ENCODE peak calls at places on chromosomes 16 and 17, in six cellular contexts. One of them, this sample, is unnamed.
A peak's percentile ranks its signal among the peaks of the same experiment; 100 is the strongest.

GRCh38 chr17:45428050-45428953 is 4.4 kb downstream of the ARHGAP27 start:
- DNase-seq in Caco-2: peak; percentile 70
- DNase-seq in aorta: peak; percentile 91
- DNase-seq in upper lobe of right lung: peak; percentile 88
- DNase-seq in heart right ventricle: peak; percentile 76
- DNase-seq in IMR-90: peak; percentile 42
- DNase-seq in this sample: peak; percentile 85

GRCh38 chr16:7218936-7219335 is 113.7 kb upstream of the RBFOX1 start:
- DNase-seq in Caco-2: no peak
- DNase-seq in aorta: no peak
- DNase-seq in upper lobe of right lung: no peak
- DNase-seq in heart right ventricle: no peak
- DNase-seq in IMR-90: no peak
- DNase-seq in this sample: no peak

GRCh38 chr16:1117926-1118325 is 21.9 kb upstream of the C1QTNF8 start:
- DNase-seq in Caco-2: no peak
- DNase-seq in aorta: no peak
- DNase-seq in upper lobe of right lung: no peak
- DNase-seq in heart right ventricle: no peak
- DNase-seq in IMR-90: no peak
- DNase-seq in this sample: no peak

GRCh38 chr16:65754799-65755691 is 611.4 kb upstream of the CDH5 start:
- DNase-seq in Caco-2: no peak
- DNase-seq in aorta: no peak
- DNase-seq in upper lobe of right lung: no peak
- DNase-seq in heart right ventricle: no peak
- DNase-seq in IMR-90: peak; percentile 75
- DNase-seq in this sample: no peak

GRCh38 chr17:46770439-46770817 is 48.1 kb downstream of the WNT3 start:
- DNase-seq in Caco-2: no peak
- DNase-seq in aorta: peak; percentile 66
- DNase-seq in upper lobe of right lung: no peak
- DNase-seq in heart right ventricle: no peak
- DNase-seq in IMR-90: no peak
- DNase-seq in this sample: no peak

GRCh38 chr17:62656446-62656845 is 29.0 kb downstream of the MRC2 start:
- DNase-seq in Caco-2: no peak
- DNase-seq in aorta: peak; percentile 10
- DNase-seq in upper lobe of right lung: peak; percentile 40
- DNase-seq in heart right ventricle: no peak
- DNase-seq in IMR-90: no peak
- DNase-seq in this sample: no peak

GRCh38 chr16:57305159-57305811 is 20.8 kb upstream of the PLLP start:
- DNase-seq in Caco-2: peak; percentile 29
- DNase-seq in aorta: peak; percentile 90
- DNase-seq in upper lobe of right lung: peak; percentile 40
- DNase-seq in heart right ventricle: no peak
- DNase-seq in IMR-90: no peak
- DNase-seq in this sample: no peak

GRCh38 chr16:54027126-54027922 is 259.3 kb downstream of the IRX3 start:
- DNase-seq in Caco-2: no peak
- DNase-seq in aorta: no peak
- DNase-seq in upper lobe of right lung: no peak
- DNase-seq in heart right ventricle: no peak
- DNase-seq in IMR-90: peak; percentile 83
- DNase-seq in this sample: no peak

GRCh38 chr16:28053461-28053860 is 10.1 kb downstream of the GSG1L start:
- DNase-seq in Caco-2: no peak
- DNase-seq in aorta: no peak
- DNase-seq in upper lobe of right lung: no peak
- DNase-seq in heart right ventricle: no peak
- DNase-seq in IMR-90: no peak
- DNase-seq in this sample: no peak

GRCh38 chr17:77155125-77155524 is 14.4 kb downstream of the SEC14L1 start:
- DNase-seq in Caco-2: no peak
- DNase-seq in aorta: no peak
- DNase-seq in upper lobe of right lung: no peak
- DNase-seq in heart right ventricle: no peak
- DNase-seq in IMR-90: no peak
- DNase-seq in this sample: no peak

GRCh38 chr17:57946798-57947358 is 8.3 kb downstream of the CUEDC1 start:
- DNase-seq in Caco-2: peak; percentile 57
- DNase-seq in aorta: no peak
- DNase-seq in upper lobe of right lung: peak; percentile 77
- DNase-seq in heart right ventricle: peak; percentile 32
- DNase-seq in IMR-90: peak; percentile 78
- DNase-seq in this sample: peak; percentile 43

GRCh38 chr17:79262624-79263023 is 188.0 kb downstream of the ENGASE start:
- DNase-seq in Caco-2: no peak
- DNase-seq in aorta: no peak
- DNase-seq in upper lobe of right lung: no peak
- DNase-seq in heart right ventricle: no peak
- DNase-seq in IMR-90: no peak
- DNase-seq in this sample: no peak

GRCh38 chr17:33220031-33220430 is 73.1 kb downstream of the ASIC2 start:
- DNase-seq in Caco-2: no peak
- DNase-seq in aorta: no peak
- DNase-seq in upper lobe of right lung: no peak
- DNase-seq in heart right ventricle: no peak
- DNase-seq in IMR-90: no peak
- DNase-seq in this sample: no peak

GRCh38 chr16:27281285-27281684 is 12.7 kb upstream of the NSMCE1 start:
- DNase-seq in Caco-2: no peak
- DNase-seq in aorta: no peak
- DNase-seq in upper lobe of right lung: no peak
- DNase-seq in heart right ventricle: no peak
- DNase-seq in IMR-90: no peak
- DNase-seq in this sample: no peak

GRCh38 chr17:31582151-31582907 is 190.9 kb downstream of the RAB11FIP4 start:
- DNase-seq in Caco-2: no peak
- DNase-seq in aorta: peak; percentile 88
- DNase-seq in upper lobe of right lung: peak; percentile 76
- DNase-seq in heart right ventricle: peak; percentile 71
- DNase-seq in IMR-90: peak; percentile 36
- DNase-seq in this sample: no peak

GRCh38 chr16:48542020-48542473 is 67.9 kb downstream of the N4BP1 start:
- DNase-seq in Caco-2: no peak
- DNase-seq in aorta: no peak
- DNase-seq in upper lobe of right lung: peak; percentile 81
- DNase-seq in heart right ventricle: peak; percentile 35
- DNase-seq in IMR-90: peak; percentile 54
- DNase-seq in this sample: no peak

GRCh38 chr17:34299017-34299416 is 13.5 kb downstream of the CCL11 start:
- DNase-seq in Caco-2: no peak
- DNase-seq in aorta: no peak
- DNase-seq in upper lobe of right lung: no peak
- DNase-seq in heart right ventricle: no peak
- DNase-seq in IMR-90: no peak
- DNase-seq in this sample: no peak

GRCh38 chr17:63949576-63950250 is 17.6 kb upstream of the CD79B start:
- DNase-seq in Caco-2: no peak
- DNase-seq in aorta: no peak
- DNase-seq in upper lobe of right lung: no peak
- DNase-seq in heart right ventricle: no peak
- DNase-seq in IMR-90: no peak
- DNase-seq in this sample: no peak

GRCh38 chr16:68416057-68417046 is 32.0 kb downstream of the SMPD3 start:
- DNase-seq in Caco-2: peak; percentile 23
- DNase-seq in aorta: no peak
- DNase-seq in upper lobe of right lung: no peak
- DNase-seq in heart right ventricle: no peak
- DNase-seq in IMR-90: no peak
- DNase-seq in this sample: no peak

GRCh38 chr16:19153876-19154275 is 14.2 kb upstream of the SYT17 start:
- DNase-seq in Caco-2: peak; percentile 56
- DNase-seq in aorta: no peak
- DNase-seq in upper lobe of right lung: no peak
- DNase-seq in heart right ventricle: no peak
- DNase-seq in IMR-90: peak; percentile 13
- DNase-seq in this sample: no peak

GRCh38 chr16:71357681-71358080 is 842 bp upstream of the CALB2 start:
- DNase-seq in Caco-2: peak; percentile 50
- DNase-seq in aorta: no peak
- DNase-seq in upper lobe of right lung: no peak
- DNase-seq in heart right ventricle: no peak
- DNase-seq in IMR-90: no peak
- DNase-seq in this sample: no peak

DNA sequence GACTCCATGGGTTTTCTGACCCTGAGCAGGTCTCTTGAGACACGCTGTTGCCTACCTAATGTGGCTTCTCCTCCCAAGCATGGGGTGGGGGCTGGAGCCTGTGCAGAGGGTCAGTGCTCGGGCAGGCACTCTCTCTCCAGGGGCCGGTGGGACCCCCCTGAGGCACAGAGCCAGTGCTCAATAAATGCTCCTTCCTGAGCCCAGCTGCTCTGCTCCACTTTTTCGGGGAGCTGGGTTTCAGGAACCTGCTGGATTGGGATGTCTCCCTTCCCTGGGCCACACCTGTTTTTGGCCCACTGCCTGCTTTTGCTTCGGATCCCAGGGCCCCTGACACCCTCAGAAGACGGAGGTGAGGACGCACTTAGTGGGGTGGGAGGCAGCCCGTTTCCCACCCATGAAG is 1.3 kb upstream of the TRIM65 start:
- DNase-seq in Caco-2: no peak
- DNase-seq in aorta: no peak
- DNase-seq in upper lobe of right lung: no peak
- DNase-seq in heart right ventricle: no peak
- DNase-seq in IMR-90: no peak
- DNase-seq in this sample: no peak
- H3K27me3 ChIP-seq in Caco-2: no peaks in the 10 kb centered on the region
- H3K27me3 ChIP-seq in aorta: no peaks in the 10 kb centered on the region
- H3K27me3 ChIP-seq in upper lobe of right lung: no peaks in the 10 kb centered on the region
- H3K27me3 ChIP-seq in heart right ventricle: no peaks in the 10 kb centered on the region
- H3K27me3 ChIP-seq in IMR-90: no peaks in the 10 kb centered on the region
- H3K27me3 ChIP-seq in this sample: no peaks in the 10 kb centered on the region

GRCh38 chr17:19979917-19980770 is 2.5 kb upstream of the AKAP10 start:
- DNase-seq in Caco-2: no peak
- DNase-seq in aorta: peak; percentile 74
- DNase-seq in upper lobe of right lung: peak; percentile 70
- DNase-seq in heart right ventricle: peak; percentile 65
- DNase-seq in IMR-90: no peak
- DNase-seq in this sample: peak; percentile 35
- H3K27me3 ChIP-seq in Caco-2: no peaks in the 10 kb centered on the region
- H3K27me3 ChIP-seq in aorta: no peaks in the 10 kb centered on the region
- H3K27me3 ChIP-seq in upper lobe of right lung: no peaks in the 10 kb centered on the region
- H3K27me3 ChIP-seq in heart right ventricle: no peaks in the 10 kb centered on the region
- H3K27me3 ChIP-seq in IMR-90: no peaks in the 10 kb centered on the region
- H3K27me3 ChIP-seq in this sample: no peaks in the 10 kb centered on the region

GRCh38 chr17:81034168-81034777 is 678 bp upstream of the BAIAP2 start:
- DNase-seq in Caco-2: no peak
- DNase-seq in aorta: no peak
- DNase-seq in upper lobe of right lung: no peak
- DNase-seq in heart right ventricle: no peak
- DNase-seq in IMR-90: no peak
- DNase-seq in this sample: no peak

GRCh38 chr17:81030726-81031570 is 4.0 kb upstream of the BAIAP2 start:
- DNase-seq in Caco-2: no peak
- DNase-seq in aorta: peak; percentile 77
- DNase-seq in upper lobe of right lung: peak; percentile 89
- DNase-seq in heart right ventricle: no peak
- DNase-seq in IMR-90: no peak
- DNase-seq in this sample: no peak

GRCh38 chr17:81033535-81034167 is 1.3 kb upstream of the BAIAP2 start:
- DNase-seq in Caco-2: no peak
- DNase-seq in aorta: peak; percentile 78
- DNase-seq in upper lobe of right lung: no peak
- DNase-seq in heart right ventricle: no peak
- DNase-seq in IMR-90: no peak
- DNase-seq in this sample: no peak

GRCh38 chr17:81031571-81032550 is 3.1 kb upstream of the BAIAP2 start:
- DNase-seq in Caco-2: no peak
- DNase-seq in aorta: peak; percentile 77
- DNase-seq in upper lobe of right lung: peak; percentile 87
- DNase-seq in heart right ventricle: no peak
- DNase-seq in IMR-90: no peak
- DNase-seq in this sample: no peak

GRCh38 chr17:81032641-81033422 is 2.1 kb upstream of the BAIAP2 start:
- DNase-seq in Caco-2: no peak
- DNase-seq in aorta: peak; percentile 70
- DNase-seq in upper lobe of right lung: no peak
- DNase-seq in heart right ventricle: no peak
- DNase-seq in IMR-90: no peak
- DNase-seq in this sample: peak; percentile 45
- H3K27me3 ChIP-seq in Caco-2: no peaks in the 10 kb centered on the region
- H3K27me3 ChIP-seq in aorta: peaks cover 2% of the 10 kb centered on the region
- H3K27me3 ChIP-seq in upper lobe of right lung: no peaks in the 10 kb centered on the region
- H3K27me3 ChIP-seq in heart right ventricle: peaks cover 6% of the 10 kb centered on the region
- H3K27me3 ChIP-seq in IMR-90: peaks cover 5% of the 10 kb centered on the region
- H3K27me3 ChIP-seq in this sample: no peaks in the 10 kb centered on the region

GRCh38 chr17:59234631-59235030 is 14.3 kb downstream of the GDPD1 start:
- DNase-seq in Caco-2: no peak
- DNase-seq in aorta: no peak
- DNase-seq in upper lobe of right lung: no peak
- DNase-seq in heart right ventricle: no peak
- DNase-seq in IMR-90: no peak
- DNase-seq in this sample: no peak
- H3K27me3 ChIP-seq in Caco-2: no peaks in the 10 kb centered on the region
- H3K27me3 ChIP-seq in aorta: no peaks in the 10 kb centered on the region
- H3K27me3 ChIP-seq in upper lobe of right lung: no peaks in the 10 kb centered on the region
- H3K27me3 ChIP-seq in heart right ventricle: no peaks in the 10 kb centered on the region
- H3K27me3 ChIP-seq in IMR-90: no peaks in the 10 kb centered on the region
- H3K27me3 ChIP-seq in this sample: no peaks in the 10 kb centered on the region

GRCh38 chr17:50560185-50560824 is at the start of gene CACNA1G:
- DNase-seq in Caco-2: peak; percentile 97
- DNase-seq in aorta: peak; percentile 97
- DNase-seq in upper lobe of right lung: peak; percentile 92
- DNase-seq in heart right ventricle: peak; percentile 92
- DNase-seq in IMR-90: peak; percentile 70
- DNase-seq in this sample: peak; percentile 97
- H3K27me3 ChIP-seq in Caco-2: peaks cover 12% of the 10 kb centered on the region
- H3K27me3 ChIP-seq in aorta: no peaks in the 10 kb centered on the region
- H3K27me3 ChIP-seq in upper lobe of right lung: peaks cover 60% of the 10 kb centered on the region
- H3K27me3 ChIP-seq in heart right ventricle: peaks cover 56% of the 10 kb centered on the region
- H3K27me3 ChIP-seq in IMR-90: peaks cover 65% of the 10 kb centered on the region
- H3K27me3 ChIP-seq in this sample: peaks cover 41% of the 10 kb centered on the region

DNA sequence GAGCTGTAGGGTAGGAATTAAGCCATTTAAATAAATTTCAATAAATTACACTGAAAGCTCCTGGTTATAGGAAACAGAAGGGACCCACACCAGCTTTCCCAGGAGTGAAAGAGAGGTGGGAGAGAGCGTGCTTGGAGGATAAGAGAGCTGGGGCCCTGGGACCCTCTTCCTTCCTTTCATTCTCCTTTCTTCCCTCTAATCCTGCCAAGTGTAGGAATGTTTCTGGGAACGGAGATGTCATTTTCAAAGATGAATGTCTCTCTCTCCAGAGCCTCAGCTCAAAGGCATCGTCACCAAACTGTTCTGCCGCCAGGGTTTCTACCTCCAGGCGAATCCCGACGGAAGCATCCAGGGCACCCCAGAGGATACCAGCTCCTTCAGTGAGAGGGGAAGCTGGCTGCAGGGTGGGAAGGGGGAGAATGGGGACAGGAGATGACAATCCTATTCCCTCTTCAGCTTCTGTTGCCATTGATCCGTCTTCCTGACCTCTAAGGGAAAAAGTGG is 1.9 kb downstream of the FGF11 start:
- DNase-seq in Caco-2: no peak
- DNase-seq in aorta: no peak
- DNase-seq in upper lobe of right lung: no peak
- DNase-seq in heart right ventricle: no peak
- DNase-seq in IMR-90: no peak
- DNase-seq in this sample: no peak
- H3K27me3 ChIP-seq in Caco-2: no peaks in the 10 kb centered on the region
- H3K27me3 ChIP-seq in aorta: no peaks in the 10 kb centered on the region
- H3K27me3 ChIP-seq in upper lobe of right lung: peaks cover 31% of the 10 kb centered on the region
- H3K27me3 ChIP-seq in heart right ventricle: no peaks in the 10 kb centered on the region
- H3K27me3 ChIP-seq in IMR-90: peaks cover 41% of the 10 kb centered on the region
- H3K27me3 ChIP-seq in this sample: no peaks in the 10 kb centered on the region

This sample was measured in HAP-1.